ENCODE peak calls at places on chromosomes 6 and 20, in seven cellular contexts. I is transverse colon, V is upper lobe of left lung, K is HCT116, W is sigmoid colon, B is GM23338, P is K562. G is an unnamed sample.

GRCh38 chr6:24430086-24430485 is 27.4 kb downstream of the MRS2 start:
- DNase-seq in V (no peak), B (no peak), W (no peak), P (no peak), K (no peak), I (no peak), G (no peak)

GRCh38 chr6:93105017-93105416 is 314.3 kb downstream of the EPHA7 start:
- DNase-seq in B (no peak), W (no peak), P (no peak), K (no peak), I (no peak), V (no peak), G (no peak)

GRCh38 chr6:22819209-22819608 is 249.8 kb downstream of the HDGFL1 start:
- DNase-seq in P (no peak), I (no peak), V (no peak), W (no peak), B (no peak), K (no peak), G (no peak)

GRCh38 chr20:11323821-11324220 is 593.9 kb upstream of the BTBD3 start:
- DNase-seq in V (no peak), I (no peak), B (no peak), K (no peak), P (no peak), W (no peak), G (no peak)

GRCh38 chr20:37980876-37981275 is 52.4 kb downstream of the TTI1 start:
- DNase-seq in B (peak; percentile 66), K (no peak), I (no peak), W (no peak), V (no peak), P (no peak), G (no peak)

GRCh38 chr6:30547454-30547853 is 8.8 kb downstream of the GNL1 start:
- DNase-seq in V (no peak), W (no peak), B (no peak), P (no peak), K (no peak), I (no peak), G (no peak)

GRCh38 chr6:129929433-129929832 is 68.3 kb upstream of the TMEM244 start:
- DNase-seq in V (no peak), B (no peak), W (no peak), P (no peak), I (no peak), K (no peak), G (no peak)

GRCh38 chr6:149135809-149136208 is 181.7 kb upstream of the TAB2 start:
- DNase-seq in B (no peak), W (no peak), I (no peak), V (no peak), P (no peak), K (no peak), G (no peak)

GRCh38 chr20:16011519-16011918 is 561.7 kb downstream of the KIF16B start:
- DNase-seq in V (no peak), K (no peak), B (no peak), W (no peak), I (no peak), P (no peak), G (no peak)

GRCh38 chr20:34979366-34980153 is 23.9 kb downstream of the MYH7B start:
- DNase-seq in W (no peak), I (peak; percentile 19), P (peak; percentile 100), B (peak; percentile 97), V (no peak), K (no peak), G (no peak)

GRCh38 chr6:166025149-166025898 is 142.3 kb downstream of the TBXT start:
- DNase-seq in B (no peak), I (no peak), P (no peak), V (no peak), W (no peak), K (no peak), G (no peak)

GRCh38 chr6:170045563-170045960 is 245.3 kb downstream of the DLL1 start:
- DNase-seq in I (no peak), V (no peak), K (no peak), P (no peak), B (no peak), W (peak; percentile 56), G (no peak)

GRCh38 chr20:5180421-5180820 is 53.6 kb downstream of the CDS2 start:
- DNase-seq in I (no peak), B (no peak), K (no peak), V (no peak), W (no peak), P (no peak), G (no peak)

GRCh38 chr6:46655803-46656202 is 3.0 kb downstream of the SLC25A27 start:
- DNase-seq in W (no peak), P (peak; percentile 17), B (peak; percentile 87), I (no peak), V (no peak), K (peak; percentile 24), G (no peak)

GRCh38 chr6:47781732-47782131 is at the start of gene OPN5:
- DNase-seq in K (no peak), B (no peak), V (no peak), W (no peak), I (no peak), P (no peak), G (no peak)

GRCh38 chr6:105372142-105372861 is 30.6 kb downstream of the PREP start:
- DNase-seq in B (no peak), P (no peak), I (peak; percentile 62), V (no peak), K (no peak), W (no peak), G (no peak)

GRCh38 chr6:52390361-52390727 is 28.4 kb downstream of the PAQR8 start:
- DNase-seq in P (peak; percentile 47), I (no peak), B (no peak), V (no peak), K (peak; percentile 45), W (no peak), G (no peak)

DNA sequence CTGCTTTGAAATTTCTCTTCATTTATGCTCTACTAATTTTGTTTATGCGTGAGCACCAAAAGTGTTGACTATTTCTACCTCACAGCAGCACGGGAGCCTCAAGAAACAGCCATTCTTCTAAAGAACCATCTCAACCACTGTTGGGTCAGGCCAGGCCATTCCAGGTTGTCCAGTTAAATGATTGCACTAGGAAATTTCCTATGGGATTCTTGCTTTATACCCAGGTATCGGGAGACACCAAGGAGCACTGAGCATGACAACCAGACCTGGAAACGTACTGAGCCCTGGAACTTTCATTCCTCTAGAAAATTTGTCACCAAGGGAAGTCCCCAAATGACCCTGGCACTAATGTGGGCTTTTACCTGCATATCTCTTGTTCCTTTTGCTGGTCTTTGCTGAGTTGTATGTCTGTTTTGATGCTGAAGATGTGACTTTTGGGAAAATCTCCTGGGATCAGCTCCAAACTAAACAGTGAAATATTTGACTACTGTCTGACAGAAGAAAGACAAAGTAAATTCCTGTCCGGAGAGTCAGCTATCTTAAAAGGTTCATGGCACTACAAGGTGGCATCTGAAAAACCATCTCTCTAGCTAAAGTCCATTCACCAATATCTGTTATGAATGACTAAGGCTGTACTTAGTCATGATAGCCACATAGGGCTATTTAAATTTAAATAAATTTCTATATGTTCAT is 70.5 kb downstream of the SNAP25 start:
- DNase-seq in K (no peak), I (no peak), V (no peak), W (no peak), P (no peak), B (no peak), G (no peak)
- TF ChIP-seq POLR2AphosphoS5 in K (no peak), I (no peak), V (no peak), W (no peak), P (no peak), B (no peak), G (no peak)

GRCh38 chr6:130973521-130974277 is 89.3 kb downstream of the EPB41L2 start:
- DNase-seq in I (no peak), W (no peak), V (no peak), K (no peak), P (no peak), B (no peak), G (no peak)

GRCh38 chr6:130969807-130970491 is 93.1 kb downstream of the EPB41L2 start:
- DNase-seq in V (no peak), I (no peak), P (no peak), W (peak; percentile 73), K (no peak), B (no peak), G (no peak)

GRCh38 chr6:130968486-130968885 is 94.6 kb downstream of the EPB41L2 start:
- DNase-seq in P (no peak), V (no peak), I (no peak), B (peak; percentile 35), W (no peak), K (no peak), G (no peak)

GRCh38 chr6:130971504-130971903 is 91.5 kb downstream of the EPB41L2 start:
- DNase-seq in K (no peak), P (no peak), V (no peak), B (no peak), W (no peak), I (no peak), G (no peak)

GRCh38 chr6:130970839-130971410 is 92.1 kb downstream of the EPB41L2 start:
- DNase-seq in P (no peak), B (no peak), K (no peak), I (no peak), V (no peak), W (no peak), G (no peak)
- TF ChIP-seq POLR2AphosphoS5 in P (no peak), B (no peak), K (no peak), I (no peak), V (no peak), W (no peak), G (no peak)

DNA sequence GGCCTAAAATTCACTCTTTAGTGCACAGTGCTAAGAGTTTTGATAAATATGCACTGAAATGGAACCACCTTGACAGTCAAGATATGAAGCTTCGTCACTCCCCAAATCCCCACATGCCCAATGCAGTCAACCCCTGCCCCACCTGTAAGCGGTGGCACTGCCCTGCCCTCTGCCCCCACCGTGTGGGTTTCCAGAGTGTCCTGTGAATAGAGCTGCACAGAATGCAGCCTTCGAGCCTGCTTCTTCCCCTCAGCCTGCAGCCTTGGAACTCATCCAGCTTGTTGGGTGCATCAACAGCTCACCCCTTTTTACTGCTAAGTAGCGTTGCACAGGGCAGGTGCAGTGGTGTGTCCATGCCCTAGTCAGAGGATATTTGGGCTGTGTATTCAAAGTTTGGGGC is 216.3 kb downstream of the SYNDIG1 start:
- DNase-seq in I (no peak), W (peak; percentile 22), V (no peak), K (no peak), P (no peak), B (no peak), G (peak; percentile 38)
- TF ChIP-seq POLR2AphosphoS5 in I (no peak), W (no peak), V (no peak), K (no peak), P (no peak), B (no peak), G (no peak)

GRCh38 chr6:152299336-152299735 is 337.8 kb downstream of the SYNE1 start:
- DNase-seq in W (no peak), I (no peak), V (no peak), P (no peak), K (no peak), B (peak; percentile 22), G (no peak)

GRCh38 chr6:152305672-152306071 is 331.5 kb downstream of the SYNE1 start:
- DNase-seq in P (no peak), I (no peak), B (no peak), W (no peak), V (no peak), K (no peak), G (no peak)

GRCh38 chr6:152300517-152300916 is 336.6 kb downstream of the SYNE1 start:
- DNase-seq in P (no peak), W (no peak), V (no peak), K (no peak), I (no peak), B (no peak), G (no peak)

GRCh38 chr6:152301021-152301805 is 335.9 kb downstream of the SYNE1 start:
- DNase-seq in V (no peak), B (no peak), P (no peak), K (no peak), I (no peak), W (no peak), G (no peak)

GRCh38 chr6:152301806-152302568 is 335.2 kb downstream of the SYNE1 start:
- DNase-seq in V (peak; percentile 97), W (peak; percentile 92), K (peak; percentile 68), B (peak; percentile 89), I (peak; percentile 86), P (peak; percentile 59), G (peak; percentile 72)
- TF ChIP-seq POLR2AphosphoS5 in V (no peak), W (peak; percentile 57), K (peak; percentile 37), B (peak; percentile 68), I (peak; percentile 48), P (no peak), G (peak; percentile 59)

G was measured in breast epithelium.